ENCODE peak calls at places on chromosome 13, in six cellular contexts. One of them, this sample, is unnamed.

GRCh38 chr13:29621841-29622240 is 26.4 kb upstream of the SLC7A1 start:
- DNase-seq in K562: no peak
- DNase-seq in dorsolateral prefrontal cortex: no peak
- DNase-seq in AG10803: no peak
- DNase-seq in fibroblast of lung: no peak
- DNase-seq in GM12864: no peak
- DNase-seq in this sample: no peak

GRCh38 chr13:59424661-59425060 is 739.1 kb downstream of the DIAPH3 start:
- DNase-seq in dorsolateral prefrontal cortex: no peak
- DNase-seq in K562: no peak
- DNase-seq in AG10803: peak
- DNase-seq in fibroblast of lung: peak
- DNase-seq in GM12864: no peak
- DNase-seq in this sample: no peak

GRCh38 chr13:25187596-25187995 is 15.5 kb upstream of the AMER2 start:
- DNase-seq in AG10803: no peak
- DNase-seq in fibroblast of lung: no peak
- DNase-seq in GM12864: no peak
- DNase-seq in K562: no peak
- DNase-seq in dorsolateral prefrontal cortex: no peak
- DNase-seq in this sample: no peak

GRCh38 chr13:20738616-20739015 is 35.1 kb downstream of the IL17D start:
- DNase-seq in fibroblast of lung: no peak
- DNase-seq in GM12864: no peak
- DNase-seq in K562: no peak
- DNase-seq in dorsolateral prefrontal cortex: no peak
- DNase-seq in AG10803: no peak
- DNase-seq in this sample: no peak

GRCh38 chr13:36057041-36057440 is 74.1 kb downstream of the DCLK1 start:
- DNase-seq in fibroblast of lung: peak
- DNase-seq in AG10803: no peak
- DNase-seq in dorsolateral prefrontal cortex: no peak
- DNase-seq in GM12864: no peak
- DNase-seq in K562: peak
- DNase-seq in this sample: no peak

GRCh38 chr13:34748561-34748960 is 193.5 kb upstream of the NBEA start:
- DNase-seq in dorsolateral prefrontal cortex: no peak
- DNase-seq in AG10803: no peak
- DNase-seq in fibroblast of lung: no peak
- DNase-seq in GM12864: no peak
- DNase-seq in K562: no peak
- DNase-seq in this sample: no peak

GRCh38 chr13:27868639-27869435 is 51.0 kb upstream of the PDX1 start:
- DNase-seq in AG10803: peak
- DNase-seq in GM12864: no peak
- DNase-seq in fibroblast of lung: peak
- DNase-seq in K562: no peak
- DNase-seq in dorsolateral prefrontal cortex: no peak
- DNase-seq in this sample: no peak

GRCh38 chr13:113656831-113657671 is 947 bp downstream of the ATP4B start:
- DNase-seq in AG10803: no peak
- DNase-seq in GM12864: no peak
- DNase-seq in fibroblast of lung: no peak
- DNase-seq in dorsolateral prefrontal cortex: peak
- DNase-seq in K562: no peak
- DNase-seq in this sample: no peak

GRCh38 chr13:34358811-34359513 is 541.0 kb downstream of the RFC3 start:
- DNase-seq in K562: no peak
- DNase-seq in GM12864: no peak
- DNase-seq in dorsolateral prefrontal cortex: no peak
- DNase-seq in fibroblast of lung: peak
- DNase-seq in AG10803: peak
- DNase-seq in this sample: no peak

GRCh38 chr13:73429691-73430090 is 370.9 kb downstream of the KLF5 start:
- DNase-seq in fibroblast of lung: no peak
- DNase-seq in AG10803: no peak
- DNase-seq in dorsolateral prefrontal cortex: no peak
- DNase-seq in K562: no peak
- DNase-seq in GM12864: no peak
- DNase-seq in this sample: no peak

GRCh38 chr13:39259371-39259770 is 221.1 kb downstream of the NHLRC3 start:
- DNase-seq in fibroblast of lung: no peak
- DNase-seq in GM12864: no peak
- DNase-seq in K562: no peak
- DNase-seq in AG10803: no peak
- DNase-seq in dorsolateral prefrontal cortex: no peak
- DNase-seq in this sample: no peak

GRCh38 chr13:111248822-111249221 is 71.6 kb upstream of the TEX29 start:
- DNase-seq in dorsolateral prefrontal cortex: no peak
- DNase-seq in K562: no peak
- DNase-seq in AG10803: no peak
- DNase-seq in fibroblast of lung: no peak
- DNase-seq in GM12864: no peak
- DNase-seq in this sample: no peak

GRCh38 chr13:97367016-97367415 is 67.0 kb upstream of the RAP2A start:
- DNase-seq in AG10803: peak
- DNase-seq in dorsolateral prefrontal cortex: no peak
- DNase-seq in fibroblast of lung: peak
- DNase-seq in GM12864: no peak
- DNase-seq in K562: no peak
- DNase-seq in this sample: no peak

GRCh38 chr13:112012004-112012704 is 54.8 kb upstream of the SOX1 start:
- DNase-seq in dorsolateral prefrontal cortex: no peak
- DNase-seq in AG10803: no peak
- DNase-seq in fibroblast of lung: no peak
- DNase-seq in K562: no peak
- DNase-seq in GM12864: no peak
- DNase-seq in this sample: no peak

GRCh38 chr13:108086678-108087077 is 128.7 kb downstream of the LIG4 start:
- DNase-seq in K562: no peak
- DNase-seq in AG10803: peak
- DNase-seq in GM12864: no peak
- DNase-seq in dorsolateral prefrontal cortex: no peak
- DNase-seq in fibroblast of lung: peak
- DNase-seq in this sample: no peak

GRCh38 chr13:44425041-44425814 is 51.6 kb downstream of the SERP2 start:
- DNase-seq in K562: no peak
- DNase-seq in dorsolateral prefrontal cortex: no peak
- DNase-seq in GM12864: no peak
- DNase-seq in AG10803: no peak
- DNase-seq in fibroblast of lung: no peak
- DNase-seq in this sample: no peak

GRCh38 chr13:65914707-65915106 is 1315.4 kb downstream of the PCDH9 start:
- DNase-seq in fibroblast of lung: peak
- DNase-seq in GM12864: no peak
- DNase-seq in K562: no peak
- DNase-seq in dorsolateral prefrontal cortex: no peak
- DNase-seq in AG10803: peak
- DNase-seq in this sample: no peak

GRCh38 chr13:63938851-63939250 is 2523.2 kb upstream of the PCDH20 start:
- DNase-seq in dorsolateral prefrontal cortex: no peak
- DNase-seq in AG10803: no peak
- DNase-seq in K562: no peak
- DNase-seq in fibroblast of lung: peak
- DNase-seq in GM12864: no peak
- DNase-seq in this sample: no peak

GRCh38 chr13:59659981-59660380 is 503.7 kb downstream of the DIAPH3 start:
- DNase-seq in dorsolateral prefrontal cortex: no peak
- DNase-seq in GM12864: no peak
- DNase-seq in K562: no peak
- DNase-seq in AG10803: no peak
- DNase-seq in fibroblast of lung: no peak
- DNase-seq in this sample: no peak

GRCh38 chr13:95660981-95661581 is 15.9 kb upstream of the DNAJC3 start:
- DNase-seq in fibroblast of lung: peak
- DNase-seq in K562: peak
- DNase-seq in AG10803: peak
- DNase-seq in GM12864: no peak
- DNase-seq in dorsolateral prefrontal cortex: no peak
- DNase-seq in this sample: no peak

GRCh38 chr13:27924529-27925141 is 4.8 kb downstream of the PDX1 start:
- DNase-seq in dorsolateral prefrontal cortex: no peak
- DNase-seq in AG10803: no peak
- DNase-seq in fibroblast of lung: no peak
- DNase-seq in K562: no peak
- DNase-seq in GM12864: no peak
- DNase-seq in this sample: no peak

GRCh38 chr13:111976474-111977183 is 90.3 kb upstream of the SOX1 start:
- DNase-seq in dorsolateral prefrontal cortex: no peak
- DNase-seq in fibroblast of lung: no peak
- DNase-seq in GM12864: no peak
- DNase-seq in AG10803: no peak
- DNase-seq in K562: no peak
- DNase-seq in this sample: no peak

GRCh38 chr13:74040200-74040599 is 94.0 kb downstream of the KLF12 start:
- DNase-seq in K562: peak
- DNase-seq in AG10803: no peak
- DNase-seq in fibroblast of lung: peak
- DNase-seq in GM12864: peak
- DNase-seq in dorsolateral prefrontal cortex: no peak
- DNase-seq in this sample: peak

GRCh38 chr13:114283581-114283980 is 2.2 kb downstream of the UPF3A start:
- DNase-seq in dorsolateral prefrontal cortex: no peak
- DNase-seq in AG10803: no peak
- DNase-seq in fibroblast of lung: no peak
- DNase-seq in K562: peak
- DNase-seq in GM12864: no peak
- DNase-seq in this sample: no peak

GRCh38 chr13:21476893-21477472 is 17.9 kb upstream of the ZDHHC20 start:
- DNase-seq in AG10803: peak
- DNase-seq in K562: peak
- DNase-seq in fibroblast of lung: peak
- DNase-seq in dorsolateral prefrontal cortex: peak
- DNase-seq in GM12864: peak
- DNase-seq in this sample: peak

GRCh38 chr13:94548382-94549240 is 47.3 kb downstream of the TGDS start:
- DNase-seq in AG10803: peak
- DNase-seq in fibroblast of lung: peak
- DNase-seq in K562: peak
- DNase-seq in dorsolateral prefrontal cortex: peak
- DNase-seq in GM12864: peak
- DNase-seq in this sample: no peak

DNA sequence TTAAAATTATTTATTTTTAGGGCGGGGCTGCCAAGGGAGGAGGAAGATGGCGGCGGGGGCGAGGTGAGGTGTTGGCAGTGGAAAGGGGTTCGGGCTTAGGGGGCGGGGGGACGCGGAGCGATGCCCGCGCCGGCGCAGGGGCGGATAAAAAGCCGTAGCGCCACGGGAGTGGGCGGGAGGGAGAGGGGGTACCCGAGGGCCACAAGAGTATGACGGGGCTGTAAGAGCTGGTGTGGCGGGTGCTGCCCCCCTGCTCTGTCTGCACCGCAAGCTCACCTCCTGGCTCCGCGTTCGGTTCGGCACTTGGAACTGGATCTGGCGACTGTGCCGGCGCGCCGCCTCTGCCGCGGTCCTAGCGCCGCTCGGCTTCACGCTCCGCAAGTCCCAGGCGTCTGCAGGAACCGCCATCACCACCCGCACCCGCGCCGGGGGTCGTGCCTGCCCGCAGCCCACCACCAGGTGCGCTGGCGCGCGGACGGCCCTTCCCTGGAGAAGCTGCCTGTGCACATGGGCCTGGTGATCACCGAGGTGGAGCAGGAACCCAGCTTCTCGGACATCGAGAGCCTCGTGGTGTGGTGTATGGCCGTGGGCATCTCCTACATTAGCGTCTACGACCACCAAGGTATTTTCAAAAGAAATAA is 265.2 kb upstream of the SGCG start:
- DNase-seq in dorsolateral prefrontal cortex: peak
- DNase-seq in K562: peak
- DNase-seq in AG10803: peak
- DNase-seq in fibroblast of lung: peak
- DNase-seq in GM12864: no peak
- DNase-seq in this sample: peak
- TF ChIP-seq CTCF in dorsolateral prefrontal cortex: no peak
- TF ChIP-seq CTCF in K562: no peak
- TF ChIP-seq CTCF in AG10803: no peak
- TF ChIP-seq CTCF in fibroblast of lung: no peak
- TF ChIP-seq CTCF in GM12864: no peak
- TF ChIP-seq CTCF in this sample: peak

DNA sequence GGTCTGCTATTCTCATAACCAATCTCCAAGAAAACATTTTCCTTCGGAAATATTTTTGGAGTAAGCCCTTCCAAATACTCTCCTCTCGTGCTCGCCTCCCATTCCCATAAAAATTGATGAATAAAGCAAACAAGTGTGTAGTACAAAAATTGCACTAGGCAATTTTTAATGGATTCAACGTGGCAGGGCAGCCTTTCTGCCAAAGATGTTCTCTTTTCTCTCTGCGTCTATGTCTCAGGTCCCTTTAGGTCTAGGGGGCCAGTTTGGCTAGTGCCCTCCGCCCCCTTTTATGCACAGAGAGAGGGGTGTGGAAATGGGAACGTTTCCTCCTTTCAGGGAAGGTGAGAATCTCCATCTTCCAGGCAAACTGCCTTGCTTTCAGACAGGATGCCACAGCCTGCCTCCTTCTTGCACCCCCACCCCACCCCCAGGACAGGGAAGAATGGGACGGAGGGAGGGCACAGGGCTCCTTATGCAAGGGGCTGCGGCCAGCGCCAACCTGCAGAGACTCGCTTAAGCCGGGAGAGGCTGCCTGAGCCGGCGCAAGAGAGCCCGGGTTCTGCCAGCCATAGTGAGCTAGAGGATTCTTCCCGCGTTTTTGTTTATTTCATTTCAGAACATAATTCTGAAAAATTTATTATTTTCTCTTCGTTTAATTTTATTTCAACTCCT is 2.7 kb upstream of the ZIC2 start:
- DNase-seq in AG10803: no peak
- DNase-seq in fibroblast of lung: no peak
- DNase-seq in dorsolateral prefrontal cortex: no peak
- DNase-seq in K562: no peak
- DNase-seq in GM12864: no peak
- DNase-seq in this sample: peak
- TF ChIP-seq CTCF in AG10803: no peak
- TF ChIP-seq CTCF in fibroblast of lung: no peak
- TF ChIP-seq CTCF in dorsolateral prefrontal cortex: no peak
- TF ChIP-seq CTCF in K562: no peak
- TF ChIP-seq CTCF in GM12864: no peak
- TF ChIP-seq CTCF in this sample: no peak

GRCh38 chr13:42211704-42212103 is 60.2 kb upstream of the AKAP11 start:
- DNase-seq in dorsolateral prefrontal cortex: no peak
- DNase-seq in K562: no peak
- DNase-seq in fibroblast of lung: peak
- DNase-seq in AG10803: peak
- DNase-seq in GM12864: no peak
- DNase-seq in this sample: no peak
- TF ChIP-seq CTCF in dorsolateral prefrontal cortex: no peak
- TF ChIP-seq CTCF in K562: no peak
- TF ChIP-seq CTCF in fibroblast of lung: no peak
- TF ChIP-seq CTCF in AG10803: no peak
- TF ChIP-seq CTCF in GM12864: no peak
- TF ChIP-seq CTCF in this sample: no peak

DNA sequence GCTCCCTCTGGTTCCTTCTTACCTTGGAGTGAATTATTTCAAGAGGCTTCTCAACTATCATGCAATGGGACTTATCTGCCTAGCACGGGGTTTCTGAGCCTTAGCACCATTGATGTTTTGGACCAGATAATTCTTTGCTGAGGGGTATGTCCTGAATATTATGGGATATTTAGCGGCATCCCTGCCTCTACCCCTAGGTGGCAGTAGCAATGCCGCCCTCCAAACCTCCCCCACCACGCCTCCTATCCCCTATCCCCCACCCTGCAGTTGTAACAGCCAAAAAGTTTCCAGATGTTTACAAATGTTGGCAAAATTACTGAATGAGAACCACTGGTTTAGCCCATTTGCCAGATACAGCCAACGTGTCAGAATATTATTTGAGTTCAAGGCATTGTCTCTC is 125.5 kb downstream of the POSTN start:
- DNase-seq in K562: peak
- DNase-seq in AG10803: no peak
- DNase-seq in dorsolateral prefrontal cortex: no peak
- DNase-seq in fibroblast of lung: no peak
- DNase-seq in GM12864: no peak
- DNase-seq in this sample: no peak
- TF ChIP-seq CTCF in K562: peak
- TF ChIP-seq CTCF in AG10803: no peak
- TF ChIP-seq CTCF in dorsolateral prefrontal cortex: no peak
- TF ChIP-seq CTCF in fibroblast of lung: no peak
- TF ChIP-seq CTCF in GM12864: no peak
- TF ChIP-seq CTCF in this sample: peak

This sample was measured in progenitor cell of endocrine pancreas.